ENCODE peak calls at places on chromosomes 2 and 18, in five cellular contexts. M, V, S, H and R are unnamed samples.

GRCh38 chr2:204665244-204665643 is 120.0 kb downstream of the PARD3B start:
- DNase-seq in M (no peak), S (no peak), V (no peak), H (no peak), R (no peak)

GRCh38 chr2:177400337-177400923 is 7.9 kb downstream of the AGPS start:
- DNase-seq in M (no peak), S (no peak), H (no peak), V (no peak), R (no peak)

GRCh38 chr18:22640281-22640842 is 222.6 kb upstream of the CTAGE1 start:
- DNase-seq in M (no peak), H (no peak), S (no peak), V (no peak), R (no peak)

GRCh38 chr2:23486676-23487075 is 101.7 kb downstream of the KLHL29 start:
- DNase-seq in H (no peak), M (no peak), V (no peak), S (no peak), R (no peak)

GRCh38 chr2:232491139-232491780 is 3.6 kb upstream of the ECEL1 start:
- DNase-seq in H (no peak), V (no peak), M (no peak), S (no peak), R (no peak)

GRCh38 chr2:16728742-16729141 is 63.1 kb upstream of the CYRIA start:
- DNase-seq in V (no peak), H (no peak), S (no peak), M (no peak), R (no peak)

GRCh38 chr2:47288864-47289263 is 114.1 kb upstream of the MSH2 start:
- DNase-seq in S (no peak), H (no peak), M (no peak), V (no peak), R (no peak)

GRCh38 chr2:86417961-86418360 is 23.2 kb upstream of the KDM3A start:
- DNase-seq in S (no peak), V (no peak), M (no peak), H (no peak), R (no peak)

GRCh38 chr2:95760839-95761525 is 169.2 kb downstream of the TRIM43 start:
- DNase-seq in V (no peak), M (no peak), S (no peak), H (no peak), R (no peak)

DNA sequence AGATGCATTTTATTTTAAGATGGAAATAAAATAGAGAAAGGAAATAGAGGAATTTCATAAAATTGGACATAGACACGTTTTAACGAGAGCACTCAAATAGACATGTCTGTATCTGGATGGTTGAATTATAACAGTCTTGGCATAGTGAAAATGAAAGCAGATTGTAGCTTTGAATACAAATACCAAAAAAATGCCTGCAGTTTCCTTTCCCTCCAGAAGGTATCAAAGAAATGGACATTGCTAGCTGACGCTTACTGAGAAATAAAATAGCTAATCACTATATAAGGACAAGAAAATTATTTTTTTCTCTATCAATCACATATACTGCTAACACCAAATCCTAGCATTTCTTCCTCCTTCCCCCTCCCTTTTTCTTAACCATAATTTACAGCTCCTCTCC is 11.4 kb upstream of the MAPRE2 start:
- DNase-seq in S (no peak), V (no peak), H (no peak), M (no peak), R (no peak)
- TF ChIP-seq CTCF in S (peak; percentile 41), V (no peak), H (no peak), M (no peak), R (no peak)

GRCh38 chr2:160019374-160020098 is 42.9 kb downstream of the PLA2R1 start:
- DNase-seq in S (no peak), M (no peak), V (no peak), H (no peak), R (no peak)

DNA sequence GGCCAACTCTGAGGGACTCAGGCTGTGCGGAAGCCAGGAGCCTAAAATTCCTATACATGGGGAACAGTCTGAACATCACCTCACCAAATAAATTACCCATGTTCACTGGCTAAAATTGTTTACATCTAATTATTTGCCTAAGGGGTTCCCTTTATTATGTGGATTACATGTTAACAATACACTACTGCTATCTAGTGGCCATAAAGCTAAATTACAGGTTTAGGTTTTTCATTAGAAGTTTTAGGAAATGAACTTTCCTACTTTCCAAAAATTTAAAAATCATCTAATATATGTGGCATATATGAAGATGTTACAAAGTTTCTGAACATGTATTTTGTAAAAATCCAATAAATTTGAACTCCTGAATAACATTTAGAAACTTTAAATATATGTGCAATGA is 40.3 kb downstream of the PLA2R1 start:
- DNase-seq in M (no peak), S (no peak), H (no peak), V (no peak), R (no peak)
- TF ChIP-seq CTCF in M (peak; percentile 39), S (no peak), H (no peak), V (peak; percentile 71), R (peak; percentile 26)

DNA sequence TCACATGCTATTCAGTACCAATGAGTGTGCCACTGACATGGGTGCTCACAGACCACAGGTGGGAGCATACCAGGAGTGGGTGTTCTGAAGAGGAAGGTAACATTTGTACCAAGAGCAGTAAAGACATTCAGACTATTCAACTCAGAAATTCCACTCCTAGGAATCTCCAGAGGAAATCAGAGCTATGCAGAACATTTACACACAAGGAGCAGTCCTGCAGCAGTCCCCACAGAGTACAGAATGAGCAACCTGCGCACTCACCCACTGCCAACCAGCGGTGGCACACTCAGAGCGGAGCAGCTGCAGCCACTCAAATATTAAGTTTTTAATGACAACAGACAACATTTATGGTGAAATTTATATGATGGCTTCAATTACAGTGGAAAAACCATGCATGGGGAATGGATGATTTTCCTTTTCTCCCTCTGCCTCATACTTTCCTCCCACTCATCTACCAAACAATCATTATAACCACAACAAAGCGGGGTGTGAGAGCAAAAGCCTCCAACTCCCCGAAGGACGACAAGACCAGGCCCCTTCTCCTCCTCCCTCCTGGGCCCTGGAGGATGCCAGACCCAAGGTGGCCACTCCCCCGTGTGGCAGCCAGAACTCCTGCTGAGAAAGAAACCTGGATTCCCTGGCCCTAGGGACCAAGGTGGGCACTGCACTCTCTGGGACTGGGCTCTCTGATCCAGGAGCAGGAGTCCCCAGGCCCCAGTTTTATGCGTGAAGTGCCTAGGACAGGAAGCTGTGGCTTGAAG is 5.4 kb downstream of the HS6ST1 start:
- DNase-seq in M (no peak), H (no peak), V (no peak), S (peak; percentile 24), R (peak; percentile 18)
- TF ChIP-seq CTCF in M (peak; percentile 9), H (no peak), V (peak; percentile 16), S (peak; percentile 22), R (peak; percentile 1)

GRCh38 chr2:71934595-71935263 is 212.9 kb downstream of the CYP26B1 start:
- DNase-seq in M (no peak), V (no peak), H (no peak), S (no peak), R (no peak)

GRCh38 chr2:71932027-71932779 is 215.5 kb downstream of the CYP26B1 start:
- DNase-seq in H (no peak), V (no peak), M (peak; percentile 51), S (no peak), R (no peak)

GRCh38 chr2:71934320-71934593 is 213.4 kb downstream of the CYP26B1 start:
- DNase-seq in H (no peak), S (no peak), V (no peak), M (no peak), R (no peak)

GRCh38 chr2:71932780-71933466 is 214.7 kb downstream of the CYP26B1 start:
- DNase-seq in V (no peak), M (no peak), S (no peak), H (no peak), R (no peak)

DNA sequence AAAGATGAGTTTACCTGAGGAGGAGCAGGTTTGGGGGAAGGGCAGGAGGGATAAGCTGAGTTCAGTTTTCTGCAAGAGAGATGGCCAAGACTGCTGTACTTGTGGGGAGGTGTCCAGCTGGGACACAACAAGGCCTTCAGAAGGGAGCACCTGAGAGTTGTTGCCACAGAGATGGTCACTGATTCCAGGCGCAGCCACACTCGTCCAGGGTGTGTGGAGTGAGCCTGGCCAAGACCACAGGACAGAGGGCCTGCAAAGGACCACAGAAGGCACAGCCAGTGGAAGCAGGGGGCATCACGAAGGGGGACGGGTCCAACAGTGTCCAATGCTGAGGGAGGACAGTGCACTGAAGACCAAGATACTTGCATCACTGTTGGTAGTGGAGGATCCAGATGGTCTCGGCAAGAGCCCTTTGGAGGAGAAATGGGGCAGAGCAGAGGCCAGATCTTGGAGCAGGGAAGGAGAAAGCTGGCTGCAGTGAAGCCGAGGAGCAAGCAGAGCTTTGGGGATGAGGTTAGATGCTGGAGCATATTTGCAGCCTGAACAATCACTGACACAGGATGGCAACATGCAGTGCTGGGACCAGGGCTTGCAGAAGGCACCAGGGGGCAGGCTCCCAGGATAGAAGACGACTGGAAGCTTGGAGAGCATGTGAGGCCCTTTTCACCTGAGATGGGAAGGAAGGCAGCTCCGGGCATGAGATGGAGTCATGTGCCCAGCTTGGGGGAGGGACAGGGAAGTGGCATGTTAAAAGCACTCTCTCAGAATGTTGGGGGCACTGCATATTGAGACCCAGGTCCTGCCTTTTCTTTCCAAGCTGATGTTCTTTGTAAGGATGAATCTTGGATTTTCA is 214.0 kb downstream of the CYP26B1 start:
- DNase-seq in M (no peak), S (no peak), V (no peak), H (no peak), R (no peak)
- TF ChIP-seq CTCF in M (no peak), S (no peak), V (no peak), H (no peak), R (no peak)

GRCh38 chr2:181332044-181332443 is 125.1 kb upstream of the ITGA4 start:
- DNase-seq in M (no peak), H (no peak), V (no peak), S (no peak), R (no peak)

DNA sequence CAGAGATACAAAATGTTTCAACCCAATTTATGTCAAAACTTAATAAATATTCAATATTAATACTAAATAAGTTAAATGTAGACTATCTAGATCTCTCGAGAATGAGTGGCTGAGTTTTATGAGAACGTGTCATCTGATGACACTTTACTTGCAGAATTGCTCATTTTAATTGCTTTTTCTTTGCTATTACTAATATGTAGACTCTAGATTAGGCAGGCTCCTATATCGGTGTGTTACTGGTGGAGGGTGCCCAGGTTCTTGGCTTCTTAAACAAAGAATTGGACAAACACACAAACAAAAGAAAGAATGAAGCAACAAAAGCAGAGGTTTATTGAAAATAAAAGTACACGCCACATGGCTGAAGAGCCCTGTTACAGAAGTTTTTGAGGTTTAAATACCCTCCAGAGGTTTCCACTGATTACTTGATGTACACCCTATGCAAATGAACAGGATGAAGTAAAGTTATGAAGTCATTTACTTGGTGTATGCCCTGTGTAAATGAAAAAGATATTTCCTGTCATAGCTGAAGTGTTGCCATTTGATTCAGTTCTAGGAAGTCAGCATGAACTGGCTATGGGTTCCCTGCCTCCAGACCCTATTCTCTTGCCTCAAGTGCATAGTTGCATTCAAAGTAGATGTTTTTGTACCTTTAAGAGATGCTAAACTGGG is 122.9 kb upstream of the ITGA4 start:
- DNase-seq in S (no peak), M (no peak), H (no peak), V (no peak), R (no peak)
- TF ChIP-seq CTCF in S (no peak), M (no peak), H (no peak), V (no peak), R (no peak)